ENCODE peak calls at places on chromosomes 13 and 19, in six cellular contexts. C is ACHN, T is thoracic aorta, Z is substantia nigra, M is mucosa of descending colon, H is GM12892. W is an unnamed sample.

GRCh38 chr13:96771501-96772367 is 222.5 kb downstream of the OXGR1 start:
- DNase-seq in T (no peak), H (no peak), Z (no peak), C (no peak), M (peak), W (no peak)

GRCh38 chr19:45070861-45071544 is 5.3 kb downstream of the ZNF296 start:
- DNase-seq in M (no peak), T (no peak), Z (no peak), C (no peak), H (no peak), W (no peak)

GRCh38 chr13:44764334-44764733 is 188.2 kb upstream of the TSC22D1 start:
- DNase-seq in T (no peak), Z (no peak), H (no peak), M (peak), C (no peak), W (no peak)

GRCh38 chr13:112651306-112651705 is 38.5 kb upstream of the ATP11A start:
- DNase-seq in H (no peak), C (no peak), Z (no peak), T (no peak), M (no peak), W (no peak)

GRCh38 chr13:39815345-39816111 is 160.1 kb downstream of the COG6 start:
- DNase-seq in M (no peak), H (no peak), Z (no peak), C (no peak), T (no peak), W (no peak)

GRCh38 chr19:3350014-3350663 is 16.2 kb upstream of the NFIC start:
- DNase-seq in Z (no peak), T (no peak), C (no peak), H (no peak), M (peak), W (no peak)

GRCh38 chr19:18789422-18789832 is 1.7 kb downstream of the COMP start:
- DNase-seq in Z (no peak), M (no peak), T (no peak), C (no peak), H (no peak), W (no peak)

GRCh38 chr13:80339841-80340642 is 884 bp downstream of the SPRY2 start:
- DNase-seq in H (no peak), C (peak), M (peak), Z (peak), T (no peak), W (peak)

GRCh38 chr13:41017153-41017552 is 2.0 kb downstream of the ELF1 start:
- DNase-seq in C (peak), T (no peak), Z (no peak), H (no peak), M (peak), W (no peak)

GRCh38 chr13:110662105-110662504 is 43.8 kb downstream of the CARS2 start:
- DNase-seq in H (no peak), C (no peak), T (no peak), M (no peak), Z (no peak), W (no peak)

GRCh38 chr13:99796175-99796819 is 175.3 kb downstream of the ZIC5 start:
- DNase-seq in Z (no peak), M (peak), T (no peak), C (peak), H (no peak), W (no peak)

GRCh38 chr13:36030670-36031331 is 100.4 kb downstream of the DCLK1 start:
- DNase-seq in H (no peak), M (no peak), T (no peak), Z (no peak), C (no peak), W (no peak)

GRCh38 chr13:112445411-112446271 is 69.5 kb downstream of the SPACA7 start:
- DNase-seq in Z (no peak), M (no peak), T (no peak), H (no peak), C (no peak), W (no peak)

GRCh38 chr13:62432906-62433305 is 1017.3 kb upstream of the PCDH20 start:
- DNase-seq in C (no peak), H (no peak), Z (no peak), M (no peak), T (no peak), W (no peak)

GRCh38 chr19:6465006-6465405 is 935 bp downstream of the CRB3 start:
- DNase-seq in Z (no peak), M (no peak), T (no peak), C (peak), H (no peak), W (no peak)